ENCODE peak calls at places on chromosome 6, in six cellular contexts. One of them, this sample, is unnamed.

GRCh38 chr6:35041086-35041855 is 99.9 kb downstream of the TCP11 start:
- DNase-seq in epithelial cell of esophagus: no peak
- DNase-seq in PC-9: no peak
- DNase-seq in neural progenitor cell: no peak
- DNase-seq in HFF-Myc: no peak
- DNase-seq in foreskin fibroblast: no peak
- DNase-seq in this sample: no peak

GRCh38 chr6:16657768-16658167 is 103.5 kb downstream of the ATXN1 start:
- DNase-seq in neural progenitor cell: no peak
- DNase-seq in foreskin fibroblast: no peak
- DNase-seq in PC-9: no peak
- DNase-seq in HFF-Myc: no peak
- DNase-seq in epithelial cell of esophagus: no peak
- DNase-seq in this sample: no peak

GRCh38 chr6:14275493-14275851 is 157.9 kb downstream of the CD83 start:
- DNase-seq in HFF-Myc: no peak
- DNase-seq in foreskin fibroblast: no peak
- DNase-seq in epithelial cell of esophagus: no peak
- DNase-seq in neural progenitor cell: no peak
- DNase-seq in PC-9: no peak
- DNase-seq in this sample: no peak

GRCh38 chr6:26366504-26366903 is 1.5 kb downstream of the BTN3A2 start:
- DNase-seq in PC-9: no peak
- DNase-seq in epithelial cell of esophagus: no peak
- DNase-seq in HFF-Myc: no peak
- DNase-seq in foreskin fibroblast: no peak
- DNase-seq in neural progenitor cell: no peak
- DNase-seq in this sample: no peak

GRCh38 chr6:78538002-78538401 is 329.3 kb upstream of the IRAK1BP1 start:
- DNase-seq in foreskin fibroblast: peak; percentile 34
- DNase-seq in HFF-Myc: no peak
- DNase-seq in epithelial cell of esophagus: peak; percentile 80
- DNase-seq in neural progenitor cell: no peak
- DNase-seq in PC-9: no peak
- DNase-seq in this sample: no peak

GRCh38 chr6:83215131-83216047 is 22.2 kb downstream of the RWDD2A start:
- DNase-seq in epithelial cell of esophagus: peak; percentile 73
- DNase-seq in HFF-Myc: peak; percentile 52
- DNase-seq in PC-9: no peak
- DNase-seq in foreskin fibroblast: peak; percentile 62
- DNase-seq in neural progenitor cell: peak; percentile 74
- DNase-seq in this sample: no peak

GRCh38 chr6:107555449-107555848 is 65.5 kb downstream of the SOBP start:
- DNase-seq in neural progenitor cell: peak; percentile 79
- DNase-seq in epithelial cell of esophagus: no peak
- DNase-seq in foreskin fibroblast: no peak
- DNase-seq in HFF-Myc: no peak
- DNase-seq in PC-9: no peak
- DNase-seq in this sample: no peak

GRCh38 chr6:104771258-104771832 is 88.4 kb downstream of the HACE1 start:
- DNase-seq in foreskin fibroblast: no peak
- DNase-seq in PC-9: no peak
- DNase-seq in epithelial cell of esophagus: peak; percentile 26
- DNase-seq in neural progenitor cell: no peak
- DNase-seq in HFF-Myc: no peak
- DNase-seq in this sample: no peak

GRCh38 chr6:105781248-105781647 is 304.9 kb upstream of the PRDM1 start:
- DNase-seq in neural progenitor cell: no peak
- DNase-seq in epithelial cell of esophagus: peak; percentile 97
- DNase-seq in HFF-Myc: no peak
- DNase-seq in PC-9: peak; percentile 25
- DNase-seq in foreskin fibroblast: no peak
- DNase-seq in this sample: no peak

GRCh38 chr6:98946877-98947410 is 802 bp downstream of the FBXL4 start:
- DNase-seq in epithelial cell of esophagus: peak; percentile 45
- DNase-seq in HFF-Myc: peak; percentile 19
- DNase-seq in neural progenitor cell: peak; percentile 3
- DNase-seq in PC-9: peak; percentile 49
- DNase-seq in foreskin fibroblast: no peak
- DNase-seq in this sample: no peak

GRCh38 chr6:47308674-47309325 is 905 bp downstream of the TNFRSF21 start:
- DNase-seq in neural progenitor cell: peak; percentile 70
- DNase-seq in HFF-Myc: no peak
- DNase-seq in epithelial cell of esophagus: peak; percentile 32
- DNase-seq in PC-9: no peak
- DNase-seq in foreskin fibroblast: peak; percentile 13
- DNase-seq in this sample: no peak

GRCh38 chr6:149990109-149990671 is 26.4 kb downstream of the ULBP1 start:
- DNase-seq in neural progenitor cell: peak; percentile 41
- DNase-seq in HFF-Myc: no peak
- DNase-seq in PC-9: no peak
- DNase-seq in foreskin fibroblast: no peak
- DNase-seq in epithelial cell of esophagus: no peak
- DNase-seq in this sample: no peak

GRCh38 chr6:136684483-136684882 is 107.8 kb downstream of the MAP3K5 start:
- DNase-seq in PC-9: no peak
- DNase-seq in neural progenitor cell: no peak
- DNase-seq in epithelial cell of esophagus: no peak
- DNase-seq in HFF-Myc: no peak
- DNase-seq in foreskin fibroblast: no peak
- DNase-seq in this sample: no peak

GRCh38 chr6:44258921-44259320 is 1.6 kb upstream of the SLC35B2 start:
- DNase-seq in foreskin fibroblast: no peak
- DNase-seq in epithelial cell of esophagus: no peak
- DNase-seq in neural progenitor cell: no peak
- DNase-seq in PC-9: no peak
- DNase-seq in HFF-Myc: no peak
- DNase-seq in this sample: no peak

GRCh38 chr6:44256291-44257006 is 879 bp downstream of the SLC35B2 start:
- DNase-seq in epithelial cell of esophagus: no peak
- DNase-seq in HFF-Myc: no peak
- DNase-seq in PC-9: peak; percentile 16
- DNase-seq in neural progenitor cell: no peak
- DNase-seq in foreskin fibroblast: no peak
- DNase-seq in this sample: no peak

GRCh38 chr6:44258325-44258863 is 1.1 kb upstream of the SLC35B2 start:
- DNase-seq in foreskin fibroblast: no peak
- DNase-seq in epithelial cell of esophagus: no peak
- DNase-seq in HFF-Myc: no peak
- DNase-seq in neural progenitor cell: no peak
- DNase-seq in PC-9: no peak
- DNase-seq in this sample: no peak

GRCh38 chr6:44257007-44257752 is at the start of gene SLC35B2:
- DNase-seq in neural progenitor cell: peak; percentile 93
- DNase-seq in epithelial cell of esophagus: peak; percentile 62
- DNase-seq in PC-9: peak; percentile 79
- DNase-seq in foreskin fibroblast: peak; percentile 67
- DNase-seq in HFF-Myc: no peak
- DNase-seq in this sample: no peak

GRCh38 chr6:44257753-44258324 is 511 bp upstream of the SLC35B2 start:
- DNase-seq in epithelial cell of esophagus: no peak
- DNase-seq in foreskin fibroblast: no peak
- DNase-seq in HFF-Myc: no peak
- DNase-seq in neural progenitor cell: no peak
- DNase-seq in PC-9: no peak
- DNase-seq in this sample: no peak
- TF ChIP-seq CTCF in epithelial cell of esophagus: no peak
- TF ChIP-seq CTCF in foreskin fibroblast: no peak
- TF ChIP-seq CTCF in HFF-Myc: no peak
- TF ChIP-seq CTCF in neural progenitor cell: no peak
- TF ChIP-seq CTCF in PC-9: peak; percentile 57
- TF ChIP-seq CTCF in this sample: no peak

GRCh38 chr6:25312034-25312620 is 33.0 kb downstream of the CARMIL1 start:
- DNase-seq in epithelial cell of esophagus: peak; percentile 17
- DNase-seq in PC-9: no peak
- DNase-seq in neural progenitor cell: no peak
- DNase-seq in foreskin fibroblast: peak; percentile 57
- DNase-seq in HFF-Myc: peak; percentile 45
- DNase-seq in this sample: no peak
- H3K4me3 ChIP-seq in epithelial cell of esophagus: no peak overlapping the region
- H3K4me3 ChIP-seq in PC-9: peak overlapping the region; percentile 11
- H3K4me3 ChIP-seq in neural progenitor cell: no peak overlapping the region
- H3K4me3 ChIP-seq in foreskin fibroblast: no peak overlapping the region
- H3K4me3 ChIP-seq in HFF-Myc: no peak overlapping the region
- H3K4me3 ChIP-seq in this sample: no peak overlapping the region

DNA sequence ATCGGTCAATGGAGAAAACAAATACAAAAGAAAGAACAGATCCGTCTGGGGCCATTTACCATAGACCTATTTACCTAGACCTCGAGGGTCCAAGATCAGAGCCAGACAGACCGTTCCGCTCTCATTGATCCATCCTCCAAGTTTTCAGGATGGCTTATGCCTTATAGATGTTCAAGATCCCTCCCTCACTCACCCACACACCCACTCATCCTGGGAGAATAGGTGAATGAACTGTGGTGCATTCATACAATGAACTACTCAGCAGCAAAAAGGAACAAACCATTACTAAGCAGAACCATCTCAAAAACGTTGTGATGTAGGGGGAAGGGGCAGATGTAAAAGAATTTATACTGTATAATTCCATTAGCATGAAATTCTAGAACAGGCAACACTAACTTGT is 125.1 kb upstream of the RREB1 start:
- DNase-seq in neural progenitor cell: no peak
- DNase-seq in PC-9: no peak
- DNase-seq in epithelial cell of esophagus: no peak
- DNase-seq in foreskin fibroblast: no peak
- DNase-seq in HFF-Myc: no peak
- DNase-seq in this sample: no peak
- TF ChIP-seq CTCF in neural progenitor cell: no peak
- TF ChIP-seq CTCF in PC-9: no peak
- TF ChIP-seq CTCF in epithelial cell of esophagus: no peak
- TF ChIP-seq CTCF in foreskin fibroblast: no peak
- TF ChIP-seq CTCF in HFF-Myc: no peak
- TF ChIP-seq CTCF in this sample: no peak

GRCh38 chr6:43129434-43130194 is 41.5 kb upstream of the SRF start:
- DNase-seq in PC-9: no peak
- DNase-seq in epithelial cell of esophagus: no peak
- DNase-seq in neural progenitor cell: peak; percentile 62
- DNase-seq in HFF-Myc: no peak
- DNase-seq in foreskin fibroblast: peak; percentile 51
- DNase-seq in this sample: no peak
- H3K4me3 ChIP-seq in PC-9: no peak overlapping the region
- H3K4me3 ChIP-seq in epithelial cell of esophagus: no peak overlapping the region
- H3K4me3 ChIP-seq in neural progenitor cell: no peak overlapping the region
- H3K4me3 ChIP-seq in HFF-Myc: no peak overlapping the region
- H3K4me3 ChIP-seq in foreskin fibroblast: no peak overlapping the region
- H3K4me3 ChIP-seq in this sample: no peak overlapping the region

GRCh38 chr6:55950071-55950814 is 74.9 kb upstream of the BMP5 start:
- DNase-seq in neural progenitor cell: no peak
- DNase-seq in HFF-Myc: no peak
- DNase-seq in epithelial cell of esophagus: no peak
- DNase-seq in PC-9: no peak
- DNase-seq in foreskin fibroblast: no peak
- DNase-seq in this sample: no peak

GRCh38 chr6:55955684-55956083 is 80.3 kb upstream of the BMP5 start:
- DNase-seq in neural progenitor cell: no peak
- DNase-seq in foreskin fibroblast: no peak
- DNase-seq in PC-9: no peak
- DNase-seq in HFF-Myc: no peak
- DNase-seq in epithelial cell of esophagus: no peak
- DNase-seq in this sample: no peak

GRCh38 chr6:55957961-55958422 is 82.6 kb upstream of the BMP5 start:
- DNase-seq in epithelial cell of esophagus: no peak
- DNase-seq in foreskin fibroblast: peak; percentile 55
- DNase-seq in PC-9: no peak
- DNase-seq in HFF-Myc: peak; percentile 52
- DNase-seq in neural progenitor cell: no peak
- DNase-seq in this sample: no peak

GRCh38 chr6:55954436-55954835 is 79.0 kb upstream of the BMP5 start:
- DNase-seq in epithelial cell of esophagus: no peak
- DNase-seq in PC-9: no peak
- DNase-seq in foreskin fibroblast: no peak
- DNase-seq in neural progenitor cell: no peak
- DNase-seq in HFF-Myc: no peak
- DNase-seq in this sample: no peak

GRCh38 chr6:55953384-55953783 is 78.0 kb upstream of the BMP5 start:
- DNase-seq in foreskin fibroblast: peak; percentile 34
- DNase-seq in neural progenitor cell: no peak
- DNase-seq in HFF-Myc: no peak
- DNase-seq in PC-9: no peak
- DNase-seq in epithelial cell of esophagus: peak; percentile 57
- DNase-seq in this sample: peak; percentile 7
- TF ChIP-seq CTCF in foreskin fibroblast: peak; percentile 36
- TF ChIP-seq CTCF in neural progenitor cell: peak; percentile 39
- TF ChIP-seq CTCF in HFF-Myc: peak; percentile 18
- TF ChIP-seq CTCF in PC-9: peak; percentile 60
- TF ChIP-seq CTCF in epithelial cell of esophagus: peak; percentile 43
- TF ChIP-seq CTCF in this sample: peak; percentile 32

DNA sequence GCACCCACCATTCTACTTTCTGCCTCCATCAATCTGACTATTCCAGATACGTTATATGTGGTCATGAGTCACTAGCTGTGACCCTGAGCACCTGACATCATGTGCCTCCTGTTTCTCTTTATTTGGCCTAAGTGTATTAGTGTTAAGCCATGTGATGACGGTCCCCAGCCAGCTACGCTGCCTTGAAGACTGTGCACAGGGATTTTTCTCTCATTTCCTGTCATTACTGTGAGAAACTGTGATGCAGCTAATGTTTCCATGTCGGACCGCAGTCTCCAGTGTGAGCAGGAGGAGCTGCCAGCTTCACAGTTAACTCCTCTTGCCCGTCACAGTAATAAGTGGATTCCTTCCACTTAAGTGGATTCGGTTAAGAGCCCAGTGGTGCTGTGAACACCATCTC is 9.9 kb upstream of the SPATS1 start:
- DNase-seq in PC-9: no peak
- DNase-seq in foreskin fibroblast: no peak
- DNase-seq in neural progenitor cell: no peak
- DNase-seq in epithelial cell of esophagus: no peak
- DNase-seq in HFF-Myc: no peak
- DNase-seq in this sample: no peak
- H3K4me3 ChIP-seq in PC-9: no peak overlapping the region
- H3K4me3 ChIP-seq in foreskin fibroblast: no peak overlapping the region
- H3K4me3 ChIP-seq in neural progenitor cell: no peak overlapping the region
- H3K4me3 ChIP-seq in epithelial cell of esophagus: no peak overlapping the region
- H3K4me3 ChIP-seq in HFF-Myc: no peak overlapping the region
- H3K4me3 ChIP-seq in this sample: no peak overlapping the region

This sample was measured in kidney epithelial cell.